ENCODE peak calls at places on chromosome 16, in seven cellular contexts. Q is ovary; R is mesenchymal stem cell; B is NCI-H1105 treated with DMSO at 0.1 percent for 48 hours; D is HFFc6; J is NB4; H is CD4-positive, alpha-beta T cell. F is an unnamed sample.

GRCh38 chr16:87648236-87648635 is 45.9 kb downstream of the JPH3 start:
- DNase-seq in D (no peak), Q (no peak), B (no peak), R (no peak), H (no peak), J (peak), F (no peak)

GRCh38 chr16:12341423-12341822 is 364.9 kb downstream of the SNX29 start:
- DNase-seq in J (no peak), H (no peak), D (peak), Q (no peak), R (peak), B (no peak), F (no peak)

GRCh38 chr16:77385481-77385880 is 49.4 kb downstream of the ADAMTS18 start:
- DNase-seq in B (no peak), Q (no peak), D (no peak), J (no peak), R (no peak), H (no peak), F (no peak)

GRCh38 chr16:54242199-54242598 is 44.4 kb downstream of the IRX3 start:
- DNase-seq in D (no peak), J (peak), B (no peak), H (no peak), R (no peak), Q (no peak), F (peak)

GRCh38 chr16:15032547-15033308 is 23.1 kb downstream of the NTAN1 start:
- DNase-seq in H (no peak), R (peak), J (no peak), D (no peak), B (peak), Q (no peak), F (peak)

GRCh38 chr16:81558444-81559175 is 114.0 kb downstream of the CMIP start:
- DNase-seq in B (no peak), Q (no peak), D (no peak), J (peak), H (no peak), R (no peak), F (no peak)

GRCh38 chr16:48383877-48384304 is 1.3 kb downstream of the SIAH1 start:
- DNase-seq in Q (no peak), J (peak), R (peak), D (peak), B (peak), H (no peak), F (no peak)

GRCh38 chr16:85083051-85083639 is 29.1 kb downstream of the CIBAR2 start:
- DNase-seq in D (no peak), H (no peak), Q (no peak), R (no peak), B (no peak), J (no peak), F (peak)

GRCh38 chr16:74224828-74225227 is 71.8 kb upstream of the PSMD7 start:
- DNase-seq in B (no peak), J (no peak), H (no peak), R (no peak), D (no peak), Q (no peak), F (no peak)

GRCh38 chr16:84013787-84014569 is 28.6 kb downstream of the SLC38A8 start:
- DNase-seq in Q (no peak), B (peak), H (peak), R (peak), J (peak), D (peak), F (peak)

GRCh38 chr16:15519767-15520166 is 85.4 kb downstream of the BMERB1 start:
- DNase-seq in D (no peak), H (no peak), B (no peak), Q (no peak), R (no peak), J (no peak), F (no peak)

GRCh38 chr16:78210305-78210704 is 110.9 kb downstream of the WWOX start:
- DNase-seq in R (peak), B (no peak), Q (no peak), D (no peak), H (no peak), J (peak), F (no peak)

GRCh38 chr16:23353440-23353839 is 51.3 kb downstream of the SCNN1B start:
- DNase-seq in D (no peak), H (no peak), J (no peak), R (no peak), B (no peak), Q (no peak), F (no peak)

GRCh38 chr16:2919511-2920255 is 8.0 kb downstream of the FLYWCH1 start:
- DNase-seq in Q (peak), J (peak), B (peak), D (peak), H (peak), R (peak), F (peak)

GRCh38 chr16:87824016-87824990 is 45.0 kb downstream of the SLC7A5 start:
- DNase-seq in B (no peak), R (no peak), D (no peak), H (no peak), J (no peak), Q (no peak), F (no peak)

GRCh38 chr16:1059310-1059709 is 13.2 kb upstream of the SSTR5 start:
- DNase-seq in R (no peak), H (no peak), J (no peak), D (no peak), Q (no peak), B (no peak), F (no peak)

GRCh38 chr16:12375341-12375740 is 398.8 kb downstream of the SNX29 start:
- DNase-seq in H (no peak), D (no peak), B (no peak), R (no peak), J (no peak), Q (no peak), F (no peak)

GRCh38 chr16:85755929-85756768 is 5.3 kb upstream of the C16orf74 start:
- DNase-seq in Q (no peak), R (peak), B (no peak), J (no peak), H (no peak), D (no peak), F (no peak)

GRCh38 chr16:68066763-68067162 is 18.4 kb upstream of the NFATC3 start:
- DNase-seq in H (no peak), B (no peak), Q (no peak), D (no peak), R (no peak), J (no peak), F (no peak)

GRCh38 chr16:57999366-57999970 is 1.0 kb downstream of the ZNF319 start:
- DNase-seq in B (no peak), J (peak), Q (no peak), H (no peak), R (peak), D (no peak), F (peak)

GRCh38 chr16:73254983-73255382 is 207.1 kb upstream of the ZFHX3 start:
- DNase-seq in D (no peak), Q (no peak), B (no peak), J (no peak), R (no peak), H (no peak), F (no peak)

GRCh38 chr16:67397812-67398545 is 4.7 kb upstream of the TPPP3 start:
- DNase-seq in R (no peak), D (no peak), B (no peak), J (no peak), Q (no peak), H (no peak), F (no peak)

GRCh38 chr16:57868913-57869520 is 66.7 kb upstream of the KIFC3 start:
- DNase-seq in R (no peak), B (no peak), Q (no peak), D (no peak), J (no peak), H (no peak), F (no peak)

GRCh38 chr16:69329369-69330285 is 761 bp downstream of the PDF start:
- DNase-seq in J (no peak), R (peak), H (peak), B (no peak), D (no peak), Q (no peak), F (peak)

GRCh38 chr16:28298511-28298878 is 6.2 kb downstream of the SBK1 start:
- DNase-seq in B (no peak), Q (no peak), J (no peak), H (no peak), D (no peak), R (no peak), F (no peak)

GRCh38 chr16:5633845-5634440 is 536.3 kb upstream of the EEF2KMT start:
- DNase-seq in B (peak), J (peak), Q (no peak), R (no peak), D (peak), H (no peak), F (no peak)

GRCh38 chr16:17452931-17453330 is 17.8 kb downstream of the XYLT1 start:
- DNase-seq in J (no peak), B (no peak), R (no peak), D (peak), Q (no peak), H (no peak), F (no peak)

GRCh38 chr16:8173111-8173644 is 417.1 kb downstream of the TMEM114 start:
- DNase-seq in D (peak), J (peak), R (peak), H (no peak), Q (no peak), B (peak), F (peak)

GRCh38 chr16:1193143-1193824 is 31.8 kb downstream of the TPSG1 start:
- DNase-seq in D (no peak), R (no peak), H (no peak), Q (no peak), B (no peak), J (peak), F (no peak)

GRCh38 chr16:84879569-84880487 is 60.0 kb downstream of the CRISPLD2 start:
- DNase-seq in B (no peak), D (no peak), H (no peak), R (no peak), J (no peak), Q (no peak), F (no peak)